ENCODE peak calls at places on chromosome 4, in five cellular contexts. Q is CD4-positive, alpha-beta T cell; P is Calu3; N is endothelial cell; U is sigmoid colon. M is an unnamed sample.

GRCh38 chr4:102612195-102612594 is 111.0 kb downstream of the NFKB1 start:
- DNase-seq in Q (no peak), P (no peak), N (no peak), U (no peak), M (no peak)

GRCh38 chr4:57094482-57095223 is 15.5 kb downstream of the IGFBP7 start:
- DNase-seq in Q (no peak), P (no peak), N (no peak), U (no peak), M (no peak)

GRCh38 chr4:87050596-87050995 is 115.8 kb downstream of the AFF1 start:
- DNase-seq in Q (no peak), P (no peak), N (no peak), U (no peak), M (no peak)

GRCh38 chr4:39846705-39847104 is 131.0 kb downstream of the PDS5A start:
- DNase-seq in Q (no peak), P (no peak), N (no peak), U (no peak), M (no peak)

GRCh38 chr4:156974264-156974663 is 2.7 kb upstream of the PDGFC start:
- DNase-seq in Q (no peak), P (no peak), N (no peak), U (no peak), M (no peak)

GRCh38 chr4:90121961-90122748 is 5.0 kb upstream of the CCSER1 start:
- DNase-seq in Q (no peak), P (peak), N (no peak), U (no peak), M (no peak)

GRCh38 chr4:646460-646859 is 21.1 kb downstream of the PDE6B start:
- DNase-seq in Q (peak), P (no peak), N (no peak), U (no peak), M (no peak)

GRCh38 chr4:55251352-55251751 is 94.7 kb upstream of the SRD5A3 start:
- DNase-seq in Q (no peak), P (no peak), N (no peak), U (no peak), M (no peak)

GRCh38 chr4:40055379-40055872 is 1.2 kb upstream of the N4BP2 start:
- DNase-seq in Q (peak), P (no peak), N (no peak), U (no peak), M (peak)

GRCh38 chr4:168569066-168569908 is 72.4 kb downstream of the PALLD start:
- DNase-seq in Q (no peak), P (peak), N (peak), U (no peak), M (no peak)

GRCh38 chr4:1398686-1399507 is 7.3 kb downstream of the NKX1-1 start:
- DNase-seq in Q (no peak), P (no peak), N (no peak), U (peak), M (peak)

GRCh38 chr4:140116442-140117104 is 37.4 kb downstream of the MAML3 start:
- DNase-seq in Q (no peak), P (no peak), N (no peak), U (no peak), M (no peak)

GRCh38 chr4:40040908-40041307 is 15.7 kb upstream of the N4BP2 start:
- DNase-seq in Q (no peak), P (no peak), N (no peak), U (no peak), M (no peak)

GRCh38 chr4:10336471-10336870 is 120.8 kb downstream of the ZNF518B start:
- DNase-seq in Q (no peak), P (no peak), N (no peak), U (no peak), M (no peak)

GRCh38 chr4:123649644-123650356 is 253.2 kb downstream of the SPRY1 start:
- DNase-seq in Q (no peak), P (peak), N (no peak), U (peak), M (no peak)

GRCh38 chr4:1775731-1776500 is 17.2 kb upstream of the FGFR3 start:
- DNase-seq in Q (no peak), P (peak), N (no peak), U (no peak), M (no peak)

GRCh38 chr4:22485751-22486150 is 30.1 kb downstream of the ADGRA3 start:
- DNase-seq in Q (no peak), P (no peak), N (no peak), U (no peak), M (no peak)

GRCh38 chr4:106095408-106095807 is 200.1 kb downstream of the NPNT start:
- DNase-seq in Q (no peak), P (no peak), N (no peak), U (no peak), M (no peak)

GRCh38 chr4:110619401-110620247 is 3.3 kb downstream of the PITX2 start:
- DNase-seq in Q (no peak), P (no peak), N (peak), U (no peak), M (peak)

GRCh38 chr4:110998308-110998707 is 375.4 kb upstream of the PITX2 start:
- DNase-seq in Q (no peak), P (no peak), N (no peak), U (no peak), M (no peak)

GRCh38 chr4:26323807-26324206 is 3.0 kb downstream of the RBPJ start:
- DNase-seq in Q (no peak), P (no peak), N (no peak), U (no peak), M (no peak)
- TF ChIP-seq CTCF in Q (no peak), P (no peak), N (no peak), U (no peak), M (no peak)

GRCh38 chr4:114442846-114443245 is 155.8 kb upstream of the UGT8 start:
- DNase-seq in Q (no peak), P (no peak), N (no peak), U (no peak), M (no peak)
- TF ChIP-seq CTCF in Q (no peak), P (no peak), N (no peak), U (no peak), M (no peak)

GRCh38 chr4:177008836-177009501 is 216.2 kb upstream of the VEGFC start:
- DNase-seq in Q (no peak), P (no peak), N (no peak), U (no peak), M (no peak)
- TF ChIP-seq CTCF in Q (no peak), P (no peak), N (no peak), U (no peak), M (no peak)

DNA sequence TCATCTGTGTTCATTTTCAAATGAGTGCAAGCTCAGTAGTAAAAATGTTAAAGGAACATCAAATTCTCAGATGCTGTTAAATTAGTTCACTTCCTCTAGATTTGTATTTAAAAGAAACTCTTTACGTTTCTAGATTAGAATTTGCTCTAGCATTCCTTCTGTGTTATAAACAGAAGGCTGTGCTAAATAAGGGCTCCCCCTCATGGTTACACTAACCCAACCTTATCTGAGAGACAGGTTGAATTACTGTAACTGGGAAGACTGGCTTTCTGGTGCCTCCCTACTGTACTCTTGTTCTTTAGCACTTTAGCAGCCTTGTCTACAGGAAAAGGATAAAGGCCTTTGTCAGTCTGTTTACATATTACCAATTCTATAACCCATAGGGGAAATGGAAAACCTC is 56.8 kb downstream of the RXFP1 start:
- DNase-seq in Q (no peak), P (peak), N (no peak), U (no peak), M (no peak)
- TF ChIP-seq CTCF in Q (no peak), P (no peak), N (no peak), U (no peak), M (peak)

GRCh38 chr4:98508248-98508647 is 150.2 kb downstream of the TSPAN5 start:
- DNase-seq in Q (no peak), P (no peak), N (no peak), U (no peak), M (no peak)

GRCh38 chr4:98505991-98506390 is 152.4 kb downstream of the TSPAN5 start:
- DNase-seq in Q (no peak), P (no peak), N (no peak), U (no peak), M (no peak)

GRCh38 chr4:98507299-98507698 is 151.1 kb downstream of the TSPAN5 start:
- DNase-seq in Q (no peak), P (no peak), N (no peak), U (no peak), M (no peak)

GRCh38 chr4:98508825-98509539 is 149.4 kb downstream of the TSPAN5 start:
- DNase-seq in Q (no peak), P (no peak), N (no peak), U (no peak), M (no peak)

GRCh38 chr4:98506462-98507132 is 151.8 kb downstream of the TSPAN5 start:
- DNase-seq in Q (no peak), P (peak), N (peak), U (no peak), M (no peak)
- TF ChIP-seq CTCF in Q (no peak), P (no peak), N (no peak), U (no peak), M (no peak)

DNA sequence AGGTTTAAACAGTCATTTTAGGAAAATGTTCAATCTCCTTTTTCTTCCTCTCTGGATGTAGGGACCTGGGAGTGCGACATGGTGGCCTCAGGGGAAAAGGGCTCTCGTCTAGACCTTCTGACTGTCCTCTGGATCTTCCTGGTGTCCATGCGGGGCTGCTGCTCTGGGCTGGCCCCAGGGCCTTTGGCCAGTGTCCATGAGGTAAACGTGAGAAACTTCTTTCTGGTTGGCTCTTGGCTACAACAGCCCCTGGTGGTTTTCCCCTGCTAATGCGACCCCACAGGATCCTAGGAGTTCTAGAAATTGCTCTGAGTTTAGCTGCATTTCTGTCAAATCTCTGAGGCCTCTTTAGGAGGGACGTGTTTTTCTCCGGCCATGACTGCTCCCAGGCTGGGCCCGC is 85.7 kb downstream of the MFAP3L start:
- DNase-seq in Q (no peak), P (no peak), N (peak), U (no peak), M (no peak)
- TF ChIP-seq CTCF in Q (no peak), P (no peak), N (peak), U (no peak), M (no peak)

M was measured in GM13977.